ENCODE peak calls at places on chromosome 1, in seven cellular contexts. L is activated naive CD8-positive, alpha-beta T cell treated with anti-CD3 and anti-CD28 coated beads for 36 hours; V is RWPE1; M is ureter; P is NCI-H446; T is MM.1S; Y is iris pigment epithelial cell. R is an unnamed sample.

GRCh38 chr1:47333922-47334764 is 553 bp downstream of the CMPK1 start:
- DNase-seq in M (peak), P (peak), V (peak), L (peak), Y (peak), T (peak), R (peak)

GRCh38 chr1:184595609-184596008 is 159.0 kb downstream of the EDEM3 start:
- DNase-seq in M (no peak), P (no peak), L (no peak), Y (peak), V (peak), T (no peak), R (peak)

GRCh38 chr1:7252411-7253117 is 467.3 kb downstream of the CAMTA1 start:
- DNase-seq in V (no peak), T (no peak), L (no peak), M (no peak), Y (no peak), P (no peak), R (peak)

GRCh38 chr1:245197121-245197520 is 42.3 kb downstream of the KIF26B start:
- DNase-seq in Y (no peak), V (no peak), P (no peak), L (no peak), T (no peak), M (no peak), R (no peak)

GRCh38 chr1:117815926-117816325 is 113.5 kb downstream of the GDAP2 start:
- DNase-seq in P (no peak), M (no peak), L (no peak), V (no peak), T (no peak), Y (no peak), R (no peak)

GRCh38 chr1:73832276-73832825 is 365.6 kb downstream of the LRRIQ3 start:
- DNase-seq in M (no peak), V (no peak), Y (no peak), L (no peak), T (no peak), P (peak), R (no peak)

GRCh38 chr1:223189903-223190724 is 47.1 kb upstream of the TLR5 start:
- DNase-seq in V (peak), Y (peak), P (no peak), L (peak), M (no peak), T (peak), R (no peak)

GRCh38 chr1:199020904-199021303 is 382.1 kb downstream of the PTPRC start:
- DNase-seq in T (no peak), Y (no peak), M (no peak), L (no peak), V (no peak), P (no peak), R (no peak)

GRCh38 chr1:67824771-67825170 is 8.5 kb downstream of the GNG12 start:
- DNase-seq in P (no peak), T (no peak), M (no peak), V (no peak), Y (no peak), L (no peak), R (no peak)

GRCh38 chr1:221137668-221138067 is 258.4 kb downstream of the HLX start:
- DNase-seq in M (no peak), V (no peak), T (no peak), P (no peak), L (no peak), Y (no peak), R (no peak)

R was measured in adrenal gland.